ENCODE peak calls at places on chromosomes 13 and 19, in nine cellular contexts. G is neuronal stem cell, Y is endodermal cell, C is PC-3, L is ascending aorta, K is mesendoderm, D is AG04450, X is BJ, N is esophagus muscularis mucosa. J is an unnamed sample.
A peak's percentile ranks its signal among the peaks of the same experiment; 100 is the strongest.

GRCh38 chr19:58374200-58374599 is 6.6 kb downstream of the ZNF837 start:
- DNase-seq in G (no peak), Y (no peak), C (no peak), L (no peak), K (no peak), D (no peak), X (no peak), N (no peak), J (peak; percentile 16)

GRCh38 chr13:50512602-50513527 is 330.6 kb downstream of the DLEU7 start:
- DNase-seq in G (no peak), Y (no peak), C (peak; percentile 54), L (peak; percentile 79), K (no peak), D (no peak), X (no peak), N (no peak), J (peak; percentile 67)

GRCh38 chr19:14059093-14059480 is 2.8 kb downstream of the PALM3 start:
- DNase-seq in G (peak; percentile 37), Y (peak; percentile 81), C (no peak), L (no peak), K (no peak), D (no peak), X (no peak), N (no peak), J (no peak)

GRCh38 chr19:39397360-39398296 is 6.5 kb downstream of the MED29 start:
- DNase-seq in G (no peak), Y (peak; percentile 97), C (peak; percentile 78), L (peak; percentile 95), K (peak; percentile 89), D (no peak), X (no peak), N (peak; percentile 97), J (peak; percentile 87)

GRCh38 chr19:48674921-48675824 is 2.4 kb upstream of the NTN5 start:
- DNase-seq in G (peak; percentile 82), Y (peak; percentile 96), C (peak; percentile 85), L (peak; percentile 90), K (peak; percentile 92), D (no peak), X (peak; percentile 12), N (peak; percentile 93), J (peak; percentile 84)

GRCh38 chr13:48829536-48829935 is 146.2 kb upstream of the FNDC3A start:
- DNase-seq in G (no peak), Y (no peak), C (no peak), L (no peak), K (no peak), D (no peak), X (no peak), N (no peak), J (no peak)

GRCh38 chr13:72204291-72204690 is 337.3 kb upstream of the DACH1 start:
- DNase-seq in G (no peak), Y (no peak), C (peak; percentile 61), L (no peak), K (no peak), D (no peak), X (no peak), N (no peak), J (no peak)

GRCh38 chr13:109249780-109250528 is 536.4 kb downstream of the IRS2 start:
- DNase-seq in G (no peak), Y (no peak), C (peak; percentile 63), L (no peak), K (no peak), D (no peak), X (no peak), N (no peak), J (no peak)

GRCh38 chr13:34678154-34678553 is 263.9 kb upstream of the NBEA start:
- DNase-seq in G (no peak), Y (no peak), C (peak; percentile 77), L (no peak), K (no peak), D (no peak), X (no peak), N (no peak), J (peak; percentile 8)

GRCh38 chr19:35136977-35137702 is 1.5 kb upstream of the FXYD1 start:
- DNase-seq in G (no peak), Y (no peak), C (no peak), L (no peak), K (no peak), D (no peak), X (no peak), N (no peak), J (no peak)

DNA sequence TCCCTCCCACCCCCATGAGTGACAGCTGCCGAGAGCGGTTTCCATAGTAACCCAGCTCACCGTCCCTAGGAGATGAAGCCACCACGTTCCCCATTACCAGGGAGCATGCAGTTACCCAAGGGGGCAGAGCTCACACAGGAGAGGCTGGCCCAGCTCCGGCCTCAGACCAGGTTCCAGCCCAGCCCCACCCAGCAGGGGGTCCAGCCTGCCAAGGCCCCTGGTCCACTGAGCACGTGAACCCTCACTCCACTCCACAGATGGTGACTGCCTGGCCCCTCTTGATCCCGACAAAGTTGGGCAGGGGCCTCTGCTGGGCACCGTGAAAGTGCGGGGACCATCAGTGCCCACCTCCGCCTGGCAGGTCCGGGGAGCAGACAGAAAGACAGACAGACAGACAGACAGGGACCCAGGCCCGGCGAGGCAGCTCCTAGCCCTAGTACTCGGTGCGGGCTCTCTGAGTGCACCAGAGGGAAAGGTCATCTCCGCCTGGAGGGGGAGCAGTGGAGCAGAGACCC is 50.7 kb downstream of the CELF5 start:
- DNase-seq in G (peak; percentile 69), Y (no peak), C (peak; percentile 10), L (no peak), K (peak; percentile 85), D (no peak), X (no peak), N (no peak), J (peak; percentile 8)
- H3K4me3 ChIP-seq in G (peak overlapping the region; percentile 36), Y (peak overlapping the region; percentile 76), C (peak overlapping the region; percentile 69), L (peak overlapping the region; percentile 33), K (no peak overlapping the region), D (peak overlapping the region; percentile 50), X (peak overlapping the region; percentile 60), N (peak overlapping the region; percentile 45), J (peak overlapping the region; percentile 63)

GRCh38 chr13:97057196-97057595 is 62.9 kb upstream of the OXGR1 start:
- DNase-seq in G (no peak), Y (no peak), C (no peak), L (no peak), K (no peak), D (no peak), X (no peak), N (no peak), J (no peak)

GRCh38 chr13:97058417-97058816 is 64.1 kb upstream of the OXGR1 start:
- DNase-seq in G (no peak), Y (no peak), C (no peak), L (no peak), K (no peak), D (no peak), X (no peak), N (no peak), J (no peak)

DNA sequence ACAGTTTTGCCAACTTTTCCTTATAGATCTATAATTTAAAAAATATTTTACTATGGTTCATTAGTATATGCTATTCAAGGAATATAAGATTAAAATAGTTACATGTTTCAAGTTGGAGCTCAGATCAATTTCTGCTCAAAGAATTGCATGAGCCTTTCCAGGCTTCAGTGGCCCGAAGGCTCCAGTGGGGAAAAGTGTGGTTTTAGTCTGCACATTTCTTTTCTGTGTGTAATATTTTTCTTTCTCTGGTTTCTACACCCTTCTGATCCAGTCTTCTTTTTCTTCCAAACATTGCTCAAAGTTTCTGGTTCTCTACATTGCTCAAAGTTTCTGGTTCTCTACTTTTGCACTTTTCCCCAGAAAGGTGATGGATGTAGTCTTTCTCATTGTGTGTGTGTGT is 64.6 kb upstream of the OXGR1 start:
- DNase-seq in G (no peak), Y (no peak), C (no peak), L (no peak), K (no peak), D (no peak), X (no peak), N (no peak), J (no peak)
- H3K4me3 ChIP-seq in G (no peak overlapping the region), Y (no peak overlapping the region), C (no peak overlapping the region), L (no peak overlapping the region), K (no peak overlapping the region), D (no peak overlapping the region), X (no peak overlapping the region), N (no peak overlapping the region), J (no peak overlapping the region)

GRCh38 chr19:56670961-56671612 is 470 bp downstream of the ZNF835 start:
- DNase-seq in G (peak; percentile 6), Y (no peak), C (no peak), L (peak; percentile 60), K (no peak), D (no peak), X (no peak), N (no peak), J (no peak)
- H3K4me3 ChIP-seq in G (no peak overlapping the region), Y (no peak overlapping the region), C (no peak overlapping the region), L (peak overlapping the region; percentile 79), K (peak overlapping the region; percentile 33), D (no peak overlapping the region), X (no peak overlapping the region), N (peak overlapping the region; percentile 68), J (no peak overlapping the region)

GRCh38 chr19:19262190-19263057 is 10.7 kb downstream of the TM6SF2 start:
- DNase-seq in G (no peak), Y (peak; percentile 78), C (no peak), L (no peak), K (peak; percentile 27), D (no peak), X (no peak), N (no peak), J (no peak)

GRCh38 chr19:19260842-19261241 is 12.3 kb downstream of the TM6SF2 start:
- DNase-seq in G (no peak), Y (no peak), C (no peak), L (no peak), K (no peak), D (no peak), X (no peak), N (no peak), J (no peak)

GRCh38 chr19:19259741-19260140 is 13.4 kb downstream of the TM6SF2 start:
- DNase-seq in G (no peak), Y (peak; percentile 88), C (peak; percentile 41), L (no peak), K (peak; percentile 84), D (no peak), X (no peak), N (no peak), J (peak; percentile 10)

GRCh38 chr19:19260417-19260816 is 12.7 kb downstream of the TM6SF2 start:
- DNase-seq in G (no peak), Y (no peak), C (no peak), L (no peak), K (no peak), D (no peak), X (no peak), N (no peak), J (no peak)

DNA sequence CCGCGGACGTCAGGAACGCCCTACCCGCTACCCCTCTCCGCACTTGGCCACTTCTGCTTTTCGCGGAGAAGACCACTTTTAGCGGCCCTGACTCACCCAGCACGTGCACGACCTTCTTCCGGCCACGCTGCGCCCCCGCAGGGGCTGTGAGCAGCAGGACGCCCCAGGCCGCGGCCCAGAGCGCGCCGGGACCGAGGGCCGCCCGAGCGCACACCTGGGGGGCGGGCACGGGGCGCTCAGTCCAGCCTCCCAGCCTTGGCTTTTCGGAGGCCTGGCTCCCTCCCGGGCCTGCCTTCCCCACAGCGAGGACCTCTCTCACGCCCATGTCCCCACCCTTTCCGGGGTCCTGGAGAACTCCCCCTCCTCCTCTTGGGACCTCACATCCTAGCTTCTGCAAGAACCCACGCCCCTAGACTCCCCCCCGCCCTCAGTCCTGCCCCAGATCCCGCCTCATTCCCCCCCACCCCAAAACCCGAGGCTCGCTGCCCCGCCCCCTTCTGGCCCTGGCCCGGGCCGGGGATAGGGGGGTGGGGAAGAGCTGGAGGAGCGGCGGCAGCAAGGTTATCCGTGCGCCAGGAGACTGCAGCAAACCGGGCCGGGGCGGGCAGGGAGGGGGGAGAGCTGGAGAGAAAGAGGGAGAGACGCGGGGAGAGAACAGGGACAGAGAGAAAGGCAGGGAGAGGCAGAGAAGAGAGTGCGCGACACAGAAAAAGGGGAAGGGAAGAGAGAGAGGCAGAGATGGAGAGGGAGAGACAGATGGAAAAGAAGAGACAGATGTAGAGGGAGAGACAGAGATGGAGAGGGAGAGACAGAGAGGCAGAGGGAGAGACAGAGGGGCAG is 11.5 kb downstream of the TM6SF2 start:
- DNase-seq in G (peak; percentile 75), Y (peak; percentile 90), C (no peak), L (no peak), K (peak; percentile 69), D (no peak), X (no peak), N (no peak), J (no peak)
- H3K4me3 ChIP-seq in G (peak overlapping the region; percentile 39), Y (peak overlapping the region; percentile 70), C (no peak overlapping the region), L (peak overlapping the region; percentile 35), K (peak overlapping the region; percentile 46), D (peak overlapping the region; percentile 32), X (no peak overlapping the region), N (peak overlapping the region; percentile 24), J (no peak overlapping the region)